ENCODE peak calls at places on chromosomes 2 and 18, in nine cellular contexts. N is NCI-H1092; E is NCI-H446 treated with DMSO at 0.1 percent for 48 hours; P is AG08395; U is left ventricle myocardium inferior; R is iris pigment epithelial cell; J is lung; F is activated CD8-positive, alpha-beta memory T cell treated with anti-CD3 and anti-CD28 coated beads for 4 hours; Q is activated effector memory CD4-positive, alpha-beta T cell treated with Interleukin-2 at 50 U/mL for 16 hours. Z is an unnamed sample.

GRCh38 chr2:198322275-198322674 is 517.9 kb downstream of the PLCL1 start:
- DNase-seq in E (no peak), R (no peak), F (no peak), J (no peak), U (no peak), P (no peak), Q (no peak), N (no peak), Z (no peak)

GRCh38 chr2:20067992-20068727 is 16.7 kb upstream of the LAPTM4A start:
- DNase-seq in F (no peak), Q (no peak), N (no peak), R (peak; percentile 96), P (peak; percentile 84), E (peak; percentile 17), U (no peak), J (no peak), Z (peak; percentile 94)

GRCh38 chr2:219634951-219635751 is 7.7 kb downstream of the SLC4A3 start:
- DNase-seq in N (no peak), U (no peak), Q (no peak), F (no peak), J (no peak), R (no peak), P (no peak), E (no peak), Z (no peak)

GRCh38 chr2:39476524-39476923 is 39.4 kb upstream of the MAP4K3 start:
- DNase-seq in E (no peak), R (no peak), F (no peak), J (no peak), N (no peak), U (no peak), P (no peak), Q (no peak), Z (no peak)

GRCh38 chr18:50299626-50300388 is 12.3 kb upstream of the CXXC1 start:
- DNase-seq in J (no peak), Q (no peak), F (no peak), P (no peak), N (no peak), R (no peak), E (no peak), U (no peak), Z (no peak)

GRCh38 chr2:19543271-19544019 is 185.0 kb upstream of the OSR1 start:
- DNase-seq in R (peak; percentile 52), E (no peak), J (no peak), Q (no peak), N (no peak), F (no peak), U (no peak), P (peak; percentile 31), Z (peak; percentile 55)

GRCh38 chr2:174051741-174052638 is 86.8 kb upstream of the SP3 start:
- DNase-seq in U (no peak), E (no peak), J (no peak), N (no peak), R (peak; percentile 84), F (no peak), Q (no peak), P (peak; percentile 74), Z (peak; percentile 76)

GRCh38 chr2:60552096-60552850 is 1.2 kb downstream of the BCL11A start:
- DNase-seq in E (no peak), R (no peak), Q (no peak), U (no peak), P (no peak), N (peak; percentile 31), F (no peak), J (no peak), Z (peak; percentile 62)

GRCh38 chr2:218021536-218022071 is 18.8 kb upstream of the TNS1 start:
- DNase-seq in Q (no peak), N (no peak), J (no peak), E (no peak), R (no peak), F (no peak), P (no peak), U (peak; percentile 69), Z (no peak)

GRCh38 chr18:58087928-58088722 is 44.1 kb downstream of the NEDD4L start:
- DNase-seq in R (no peak), P (no peak), E (no peak), F (no peak), N (no peak), U (no peak), J (peak; percentile 78), Q (no peak), Z (peak; percentile 11)

GRCh38 chr18:41870191-41870590 is 84.8 kb upstream of the PIK3C3 start:
- DNase-seq in P (no peak), R (no peak), N (no peak), Q (no peak), F (no peak), J (no peak), E (peak; percentile 20), U (no peak), Z (no peak)

GRCh38 chr2:136126021-136126420 is 8.1 kb upstream of the CXCR4 start:
- DNase-seq in Q (no peak), E (no peak), J (no peak), N (no peak), F (no peak), U (no peak), R (no peak), P (no peak), Z (no peak)

GRCh38 chr2:223306371-223306770 is 254.4 kb downstream of the KCNE4 start:
- DNase-seq in J (no peak), U (no peak), N (no peak), P (no peak), R (peak; percentile 62), Q (no peak), E (no peak), F (no peak), Z (peak; percentile 23)

Z was measured in GM23248.